ENCODE peak calls at places on chromosomes 2 and 18, in seven cellular contexts. One of them, this sample, is unnamed.

GRCh38 chr2:37421686-37422085 is 77.3 kb downstream of the QPCT start:
- DNase-seq in NCI-H1436: no peak
- DNase-seq in uterus: no peak
- DNase-seq in effector memory CD8-positive, alpha-beta T cell: no peak
- DNase-seq in cardiac muscle cell: no peak
- DNase-seq in ovary: no peak
- DNase-seq in anterior cingulate cortex: no peak
- DNase-seq in this sample: no peak

GRCh38 chr2:37798315-37799005 is 126.6 kb upstream of the RMDN2 start:
- DNase-seq in NCI-H1436: no peak
- DNase-seq in uterus: no peak
- DNase-seq in effector memory CD8-positive, alpha-beta T cell: no peak
- DNase-seq in cardiac muscle cell: peak; percentile 18
- DNase-seq in ovary: no peak
- DNase-seq in anterior cingulate cortex: no peak
- DNase-seq in this sample: no peak

GRCh38 chr2:3628800-3629199 is 29.2 kb upstream of the ALLC start:
- DNase-seq in NCI-H1436: peak; percentile 78
- DNase-seq in uterus: no peak
- DNase-seq in effector memory CD8-positive, alpha-beta T cell: no peak
- DNase-seq in cardiac muscle cell: peak; percentile 9
- DNase-seq in ovary: no peak
- DNase-seq in anterior cingulate cortex: no peak
- DNase-seq in this sample: no peak

GRCh38 chr2:23375448-23375847 is 9.5 kb upstream of the KLHL29 start:
- DNase-seq in NCI-H1436: peak; percentile 10
- DNase-seq in uterus: no peak
- DNase-seq in effector memory CD8-positive, alpha-beta T cell: no peak
- DNase-seq in cardiac muscle cell: peak; percentile 51
- DNase-seq in ovary: no peak
- DNase-seq in anterior cingulate cortex: no peak
- DNase-seq in this sample: peak; percentile 45

GRCh38 chr2:68653538-68653982 is 10.2 kb downstream of the PROKR1 start:
- DNase-seq in NCI-H1436: no peak
- DNase-seq in uterus: no peak
- DNase-seq in effector memory CD8-positive, alpha-beta T cell: peak; percentile 14
- DNase-seq in cardiac muscle cell: peak; percentile 95
- DNase-seq in ovary: peak; percentile 25
- DNase-seq in anterior cingulate cortex: no peak
- DNase-seq in this sample: peak; percentile 91

GRCh38 chr2:23618696-23619530 is 233.9 kb downstream of the KLHL29 start:
- DNase-seq in NCI-H1436: no peak
- DNase-seq in uterus: no peak
- DNase-seq in effector memory CD8-positive, alpha-beta T cell: no peak
- DNase-seq in cardiac muscle cell: no peak
- DNase-seq in ovary: peak; percentile 16
- DNase-seq in anterior cingulate cortex: no peak
- DNase-seq in this sample: no peak

GRCh38 chr2:73832905-73833304 is 4.1 kb downstream of the STAMBP start:
- DNase-seq in NCI-H1436: no peak
- DNase-seq in uterus: no peak
- DNase-seq in effector memory CD8-positive, alpha-beta T cell: no peak
- DNase-seq in cardiac muscle cell: peak; percentile 6
- DNase-seq in ovary: no peak
- DNase-seq in anterior cingulate cortex: no peak
- DNase-seq in this sample: peak; percentile 5

GRCh38 chr2:120776649-120777048 is 41.0 kb downstream of the GLI2 start:
- DNase-seq in NCI-H1436: no peak
- DNase-seq in uterus: no peak
- DNase-seq in effector memory CD8-positive, alpha-beta T cell: no peak
- DNase-seq in cardiac muscle cell: no peak
- DNase-seq in ovary: peak; percentile 14
- DNase-seq in anterior cingulate cortex: no peak
- DNase-seq in this sample: no peak

GRCh38 chr18:54743596-54743995 is 84.7 kb upstream of the RAB27B start:
- DNase-seq in NCI-H1436: no peak
- DNase-seq in uterus: no peak
- DNase-seq in effector memory CD8-positive, alpha-beta T cell: no peak
- DNase-seq in cardiac muscle cell: no peak
- DNase-seq in ovary: no peak
- DNase-seq in anterior cingulate cortex: no peak
- DNase-seq in this sample: no peak

GRCh38 chr18:55997156-55997561 is 409.2 kb upstream of the TCF4 start:
- DNase-seq in NCI-H1436: no peak
- DNase-seq in uterus: no peak
- DNase-seq in effector memory CD8-positive, alpha-beta T cell: no peak
- DNase-seq in cardiac muscle cell: peak; percentile 37
- DNase-seq in ovary: no peak
- DNase-seq in anterior cingulate cortex: no peak
- DNase-seq in this sample: no peak

GRCh38 chr2:157786663-157787363 is 89.3 kb downstream of the ACVR1 start:
- DNase-seq in NCI-H1436: no peak
- DNase-seq in uterus: no peak
- DNase-seq in effector memory CD8-positive, alpha-beta T cell: no peak
- DNase-seq in cardiac muscle cell: no peak
- DNase-seq in ovary: no peak
- DNase-seq in anterior cingulate cortex: no peak
- DNase-seq in this sample: peak; percentile 14

GRCh38 chr18:54679318-54680149 is 88.5 kb downstream of the DYNAP start:
- DNase-seq in NCI-H1436: no peak
- DNase-seq in uterus: no peak
- DNase-seq in effector memory CD8-positive, alpha-beta T cell: no peak
- DNase-seq in cardiac muscle cell: peak; percentile 90
- DNase-seq in ovary: no peak
- DNase-seq in anterior cingulate cortex: no peak
- DNase-seq in this sample: peak; percentile 73

GRCh38 chr2:65937379-65938160 is 497.4 kb upstream of the MEIS1 start:
- DNase-seq in NCI-H1436: no peak
- DNase-seq in uterus: no peak
- DNase-seq in effector memory CD8-positive, alpha-beta T cell: no peak
- DNase-seq in cardiac muscle cell: no peak
- DNase-seq in ovary: no peak
- DNase-seq in anterior cingulate cortex: no peak
- DNase-seq in this sample: no peak

This sample was measured in lung microvascular endothelial cell.